ENCODE peak calls at places on chromosomes 3 and 15, in ten cellular contexts. One of them, this sample, is unnamed.
A peak's percentile ranks its signal among the peaks of the same experiment; 100 is the strongest.

GRCh38 chr3:114878119-114878839 is 268.8 kb downstream of the ZBTB20 start:
- DNase-seq in kidney epithelial cell: no peak
- DNase-seq in fibroblast of villous mesenchyme: peak; percentile 43
- DNase-seq in heart right ventricle: no peak
- DNase-seq in GM13977: no peak
- DNase-seq in GM06990: no peak
- DNase-seq in kidney: no peak
- DNase-seq in dorsolateral prefrontal cortex: no peak
- DNase-seq in BJ: no peak
- DNase-seq in AG10803: peak; percentile 8
- DNase-seq in this sample: no peak

GRCh38 chr3:11204697-11205397 is 50.6 kb downstream of the HRH1 start:
- DNase-seq in GM06990: no peak
- DNase-seq in kidney: no peak
- DNase-seq in dorsolateral prefrontal cortex: peak; percentile 54
- DNase-seq in fibroblast of villous mesenchyme: no peak
- DNase-seq in heart right ventricle: no peak
- DNase-seq in AG10803: no peak
- DNase-seq in GM13977: no peak
- DNase-seq in BJ: no peak
- DNase-seq in kidney epithelial cell: no peak
- DNase-seq in this sample: no peak

GRCh38 chr3:34396288-34396687 is 597.9 kb downstream of the PDCD6IP start:
- DNase-seq in GM06990: no peak
- DNase-seq in fibroblast of villous mesenchyme: no peak
- DNase-seq in BJ: no peak
- DNase-seq in kidney: no peak
- DNase-seq in AG10803: no peak
- DNase-seq in GM13977: no peak
- DNase-seq in dorsolateral prefrontal cortex: no peak
- DNase-seq in kidney epithelial cell: no peak
- DNase-seq in heart right ventricle: no peak
- DNase-seq in this sample: no peak

GRCh38 chr3:123658118-123658859 is 73.4 kb upstream of the HACD2 start:
- DNase-seq in kidney epithelial cell: no peak
- DNase-seq in dorsolateral prefrontal cortex: no peak
- DNase-seq in heart right ventricle: peak; percentile 53
- DNase-seq in AG10803: peak; percentile 85
- DNase-seq in kidney: peak; percentile 77
- DNase-seq in fibroblast of villous mesenchyme: peak; percentile 53
- DNase-seq in BJ: peak; percentile 61
- DNase-seq in GM13977: no peak
- DNase-seq in GM06990: no peak
- DNase-seq in this sample: no peak

GRCh38 chr3:18883553-18883952 is 264.8 kb upstream of the KCNH8 start:
- DNase-seq in heart right ventricle: no peak
- DNase-seq in kidney epithelial cell: no peak
- DNase-seq in GM06990: no peak
- DNase-seq in AG10803: no peak
- DNase-seq in fibroblast of villous mesenchyme: no peak
- DNase-seq in GM13977: no peak
- DNase-seq in kidney: no peak
- DNase-seq in dorsolateral prefrontal cortex: no peak
- DNase-seq in BJ: no peak
- DNase-seq in this sample: no peak

GRCh38 chr3:195240171-195240701 is 30.7 kb downstream of the XXYLT1 start:
- DNase-seq in kidney epithelial cell: no peak
- DNase-seq in BJ: no peak
- DNase-seq in AG10803: no peak
- DNase-seq in kidney: peak; percentile 87
- DNase-seq in heart right ventricle: peak; percentile 53
- DNase-seq in GM13977: no peak
- DNase-seq in GM06990: no peak
- DNase-seq in fibroblast of villous mesenchyme: no peak
- DNase-seq in dorsolateral prefrontal cortex: peak; percentile 32
- DNase-seq in this sample: no peak

GRCh38 chr3:99697250-99697649 is 58.9 kb downstream of the COL8A1 start:
- DNase-seq in dorsolateral prefrontal cortex: no peak
- DNase-seq in fibroblast of villous mesenchyme: no peak
- DNase-seq in kidney epithelial cell: no peak
- DNase-seq in GM13977: no peak
- DNase-seq in BJ: no peak
- DNase-seq in heart right ventricle: no peak
- DNase-seq in kidney: no peak
- DNase-seq in AG10803: no peak
- DNase-seq in GM06990: no peak
- DNase-seq in this sample: no peak

GRCh38 chr3:176848431-176849214 is 348.7 kb downstream of the TBL1XR1 start:
- DNase-seq in dorsolateral prefrontal cortex: no peak
- DNase-seq in kidney epithelial cell: peak; percentile 1
- DNase-seq in fibroblast of villous mesenchyme: no peak
- DNase-seq in AG10803: no peak
- DNase-seq in GM13977: no peak
- DNase-seq in kidney: no peak
- DNase-seq in heart right ventricle: no peak
- DNase-seq in BJ: no peak
- DNase-seq in GM06990: no peak
- DNase-seq in this sample: no peak

GRCh38 chr15:67701669-67702068 is 123.6 kb upstream of the SKOR1 start:
- DNase-seq in fibroblast of villous mesenchyme: peak; percentile 10
- DNase-seq in kidney: no peak
- DNase-seq in AG10803: peak; percentile 38
- DNase-seq in heart right ventricle: no peak
- DNase-seq in dorsolateral prefrontal cortex: no peak
- DNase-seq in kidney epithelial cell: no peak
- DNase-seq in GM06990: no peak
- DNase-seq in BJ: peak; percentile 5
- DNase-seq in GM13977: no peak
- DNase-seq in this sample: no peak

GRCh38 chr3:127053026-127053425 is 70.1 kb downstream of the PLXNA1 start:
- DNase-seq in BJ: no peak
- DNase-seq in kidney epithelial cell: no peak
- DNase-seq in GM13977: no peak
- DNase-seq in heart right ventricle: no peak
- DNase-seq in dorsolateral prefrontal cortex: peak; percentile 23
- DNase-seq in GM06990: no peak
- DNase-seq in AG10803: no peak
- DNase-seq in fibroblast of villous mesenchyme: no peak
- DNase-seq in kidney: peak; percentile 34
- DNase-seq in this sample: no peak

GRCh38 chr3:46896386-46896785 is 18.9 kb downstream of the PTH1R start:
- DNase-seq in BJ: no peak
- DNase-seq in heart right ventricle: no peak
- DNase-seq in GM06990: no peak
- DNase-seq in GM13977: no peak
- DNase-seq in dorsolateral prefrontal cortex: no peak
- DNase-seq in kidney epithelial cell: no peak
- DNase-seq in kidney: peak; percentile 80
- DNase-seq in fibroblast of villous mesenchyme: no peak
- DNase-seq in AG10803: peak; percentile 54
- DNase-seq in this sample: no peak

GRCh38 chr3:79368403-79368802 is 399.4 kb downstream of the ROBO1 start:
- DNase-seq in AG10803: no peak
- DNase-seq in kidney epithelial cell: peak; percentile 41
- DNase-seq in heart right ventricle: no peak
- DNase-seq in GM06990: no peak
- DNase-seq in fibroblast of villous mesenchyme: peak; percentile 7
- DNase-seq in GM13977: no peak
- DNase-seq in kidney: no peak
- DNase-seq in dorsolateral prefrontal cortex: no peak
- DNase-seq in BJ: no peak
- DNase-seq in this sample: no peak

GRCh38 chr15:77023576-77024272 is 28.8 kb downstream of the PSTPIP1 start:
- DNase-seq in dorsolateral prefrontal cortex: no peak
- DNase-seq in BJ: no peak
- DNase-seq in heart right ventricle: no peak
- DNase-seq in kidney: no peak
- DNase-seq in kidney epithelial cell: no peak
- DNase-seq in AG10803: no peak
- DNase-seq in GM13977: no peak
- DNase-seq in fibroblast of villous mesenchyme: no peak
- DNase-seq in GM06990: no peak
- DNase-seq in this sample: no peak

GRCh38 chr3:30604566-30604965 is 1.8 kb upstream of the TGFBR2 start:
- DNase-seq in kidney epithelial cell: no peak
- DNase-seq in fibroblast of villous mesenchyme: no peak
- DNase-seq in GM06990: no peak
- DNase-seq in dorsolateral prefrontal cortex: no peak
- DNase-seq in kidney: no peak
- DNase-seq in GM13977: no peak
- DNase-seq in AG10803: no peak
- DNase-seq in BJ: no peak
- DNase-seq in heart right ventricle: no peak
- DNase-seq in this sample: no peak

GRCh38 chr3:30605706-30606300 is 598 bp upstream of the TGFBR2 start:
- DNase-seq in fibroblast of villous mesenchyme: no peak
- DNase-seq in AG10803: no peak
- DNase-seq in GM06990: no peak
- DNase-seq in kidney epithelial cell: no peak
- DNase-seq in dorsolateral prefrontal cortex: no peak
- DNase-seq in BJ: no peak
- DNase-seq in heart right ventricle: no peak
- DNase-seq in kidney: no peak
- DNase-seq in GM13977: no peak
- DNase-seq in this sample: no peak

GRCh38 chr3:30607032-30607833 is 832 bp downstream of the TGFBR2 start:
- DNase-seq in heart right ventricle: peak; percentile 83
- DNase-seq in AG10803: no peak
- DNase-seq in GM06990: peak; percentile 49
- DNase-seq in kidney epithelial cell: no peak
- DNase-seq in fibroblast of villous mesenchyme: peak; percentile 59
- DNase-seq in kidney: peak; percentile 93
- DNase-seq in dorsolateral prefrontal cortex: no peak
- DNase-seq in BJ: no peak
- DNase-seq in GM13977: peak; percentile 51
- DNase-seq in this sample: no peak

GRCh38 chr3:30605005-30605404 is 1.4 kb upstream of the TGFBR2 start:
- DNase-seq in fibroblast of villous mesenchyme: no peak
- DNase-seq in GM06990: no peak
- DNase-seq in kidney: no peak
- DNase-seq in heart right ventricle: no peak
- DNase-seq in kidney epithelial cell: no peak
- DNase-seq in BJ: no peak
- DNase-seq in GM13977: no peak
- DNase-seq in AG10803: no peak
- DNase-seq in dorsolateral prefrontal cortex: no peak
- DNase-seq in this sample: no peak

GRCh38 chr3:30606301-30607031 is at the start of gene TGFBR2:
- DNase-seq in dorsolateral prefrontal cortex: peak; percentile 76
- DNase-seq in kidney epithelial cell: peak; percentile 97
- DNase-seq in fibroblast of villous mesenchyme: peak; percentile 98
- DNase-seq in kidney: peak; percentile 98
- DNase-seq in GM13977: peak; percentile 65
- DNase-seq in GM06990: peak; percentile 66
- DNase-seq in BJ: peak; percentile 93
- DNase-seq in AG10803: peak; percentile 99
- DNase-seq in heart right ventricle: peak; percentile 96
- DNase-seq in this sample: peak; percentile 95
- TF ChIP-seq CTCF in dorsolateral prefrontal cortex: no peak
- TF ChIP-seq CTCF in kidney epithelial cell: no peak
- TF ChIP-seq CTCF in fibroblast of villous mesenchyme: no peak
- TF ChIP-seq CTCF in kidney: no peak
- TF ChIP-seq CTCF in GM13977: peak; percentile 11
- TF ChIP-seq CTCF in GM06990: no peak
- TF ChIP-seq CTCF in BJ: no peak
- TF ChIP-seq CTCF in AG10803: peak; percentile 12
- TF ChIP-seq CTCF in heart right ventricle: no peak
- TF ChIP-seq CTCF in this sample: no peak

GRCh38 chr3:197460002-197460401 is 95.8 kb downstream of the BDH1 start:
- DNase-seq in kidney: no peak
- DNase-seq in BJ: no peak
- DNase-seq in kidney epithelial cell: no peak
- DNase-seq in AG10803: no peak
- DNase-seq in heart right ventricle: no peak
- DNase-seq in GM13977: no peak
- DNase-seq in dorsolateral prefrontal cortex: no peak
- DNase-seq in fibroblast of villous mesenchyme: no peak
- DNase-seq in GM06990: no peak
- DNase-seq in this sample: no peak

GRCh38 chr3:197456271-197457091 is 99.3 kb downstream of the BDH1 start:
- DNase-seq in kidney epithelial cell: peak; percentile 64
- DNase-seq in heart right ventricle: peak; percentile 85
- DNase-seq in BJ: peak; percentile 59
- DNase-seq in AG10803: peak; percentile 94
- DNase-seq in kidney: peak; percentile 97
- DNase-seq in dorsolateral prefrontal cortex: peak; percentile 90
- DNase-seq in fibroblast of villous mesenchyme: peak; percentile 92
- DNase-seq in GM06990: peak; percentile 66
- DNase-seq in GM13977: peak; percentile 58
- DNase-seq in this sample: peak; percentile 51

GRCh38 chr3:197458906-197459470 is 96.8 kb downstream of the BDH1 start:
- DNase-seq in AG10803: no peak
- DNase-seq in heart right ventricle: no peak
- DNase-seq in kidney: no peak
- DNase-seq in kidney epithelial cell: no peak
- DNase-seq in fibroblast of villous mesenchyme: no peak
- DNase-seq in GM13977: no peak
- DNase-seq in dorsolateral prefrontal cortex: no peak
- DNase-seq in BJ: no peak
- DNase-seq in GM06990: no peak
- DNase-seq in this sample: no peak

GRCh38 chr3:197460639-197461038 is 95.1 kb downstream of the BDH1 start:
- DNase-seq in BJ: no peak
- DNase-seq in AG10803: no peak
- DNase-seq in GM13977: no peak
- DNase-seq in fibroblast of villous mesenchyme: no peak
- DNase-seq in kidney epithelial cell: no peak
- DNase-seq in heart right ventricle: no peak
- DNase-seq in GM06990: no peak
- DNase-seq in dorsolateral prefrontal cortex: no peak
- DNase-seq in kidney: no peak
- DNase-seq in this sample: no peak

GRCh38 chr3:197458179-197458707 is 97.5 kb downstream of the BDH1 start:
- DNase-seq in kidney: no peak
- DNase-seq in AG10803: no peak
- DNase-seq in fibroblast of villous mesenchyme: no peak
- DNase-seq in dorsolateral prefrontal cortex: no peak
- DNase-seq in kidney epithelial cell: no peak
- DNase-seq in BJ: no peak
- DNase-seq in GM13977: peak; percentile 40
- DNase-seq in heart right ventricle: no peak
- DNase-seq in GM06990: no peak
- DNase-seq in this sample: no peak
- TF ChIP-seq CTCF in kidney: peak; percentile 42
- TF ChIP-seq CTCF in AG10803: peak; percentile 12
- TF ChIP-seq CTCF in fibroblast of villous mesenchyme: peak; percentile 4
- TF ChIP-seq CTCF in dorsolateral prefrontal cortex: no peak
- TF ChIP-seq CTCF in kidney epithelial cell: peak; percentile 75
- TF ChIP-seq CTCF in BJ: no peak
- TF ChIP-seq CTCF in GM13977: peak; percentile 38
- TF ChIP-seq CTCF in heart right ventricle: no peak
- TF ChIP-seq CTCF in GM06990: peak; percentile 52
- TF ChIP-seq CTCF in this sample: peak; percentile 20

GRCh38 chr15:66233487-66234415 is 19.8 kb downstream of the MEGF11 start:
- DNase-seq in GM06990: no peak
- DNase-seq in GM13977: no peak
- DNase-seq in AG10803: peak; percentile 37
- DNase-seq in BJ: no peak
- DNase-seq in kidney: no peak
- DNase-seq in kidney epithelial cell: no peak
- DNase-seq in fibroblast of villous mesenchyme: no peak
- DNase-seq in dorsolateral prefrontal cortex: no peak
- DNase-seq in heart right ventricle: no peak
- DNase-seq in this sample: no peak
- TF ChIP-seq CTCF in GM06990: peak; percentile 23
- TF ChIP-seq CTCF in GM13977: peak; percentile 33
- TF ChIP-seq CTCF in AG10803: no peak
- TF ChIP-seq CTCF in BJ: no peak
- TF ChIP-seq CTCF in kidney: no peak
- TF ChIP-seq CTCF in kidney epithelial cell: peak; percentile 15
- TF ChIP-seq CTCF in fibroblast of villous mesenchyme: no peak
- TF ChIP-seq CTCF in dorsolateral prefrontal cortex: no peak
- TF ChIP-seq CTCF in heart right ventricle: no peak
- TF ChIP-seq CTCF in this sample: no peak

GRCh38 chr3:12350151-12350813 is 61.4 kb downstream of the PPARG start:
- DNase-seq in fibroblast of villous mesenchyme: peak; percentile 61
- DNase-seq in kidney epithelial cell: no peak
- DNase-seq in GM06990: no peak
- DNase-seq in BJ: no peak
- DNase-seq in dorsolateral prefrontal cortex: no peak
- DNase-seq in heart right ventricle: peak; percentile 40
- DNase-seq in kidney: no peak
- DNase-seq in AG10803: peak; percentile 8
- DNase-seq in GM13977: no peak
- DNase-seq in this sample: no peak
- TF ChIP-seq CTCF in fibroblast of villous mesenchyme: no peak
- TF ChIP-seq CTCF in kidney epithelial cell: no peak
- TF ChIP-seq CTCF in GM06990: no peak
- TF ChIP-seq CTCF in BJ: no peak
- TF ChIP-seq CTCF in dorsolateral prefrontal cortex: no peak
- TF ChIP-seq CTCF in heart right ventricle: no peak
- TF ChIP-seq CTCF in kidney: no peak
- TF ChIP-seq CTCF in AG10803: no peak
- TF ChIP-seq CTCF in GM13977: no peak
- TF ChIP-seq CTCF in this sample: no peak

This sample was measured in AG09319.